ENCODE peak calls at places on chromosomes 3 and 15, in nine cellular contexts. O, E, R, I, X, Y, N, H and D are unnamed samples.

GRCh38 chr3:145952541-145952940 is 208.4 kb downstream of the PLOD2 start:
- DNase-seq in O (no peak), E (no peak), R (peak; percentile 99), I (peak; percentile 99), X (no peak), Y (peak; percentile 86), N (no peak), H (no peak), D (no peak)

GRCh38 chr3:61057491-61057890 is 193.8 kb downstream of the FHIT start:
- DNase-seq in O (no peak), E (no peak), R (no peak), I (no peak), X (no peak), Y (no peak), N (no peak), H (no peak), D (no peak)

GRCh38 chr15:92662797-92663196 is 7.2 kb upstream of the FAM174B start:
- DNase-seq in O (no peak), E (no peak), R (no peak), I (no peak), X (no peak), Y (no peak), N (no peak), H (no peak), D (no peak)

GRCh38 chr3:65178703-65179102 is 490.9 kb upstream of the ADAMTS9 start:
- DNase-seq in O (no peak), E (no peak), R (peak; percentile 30), I (peak; percentile 44), X (no peak), Y (peak; percentile 36), N (no peak), H (no peak), D (no peak)

GRCh38 chr3:31562525-31562924 is 29.8 kb downstream of the STT3B start:
- DNase-seq in O (no peak), E (peak; percentile 50), R (no peak), I (no peak), X (no peak), Y (no peak), N (no peak), H (peak; percentile 12), D (no peak)

GRCh38 chr3:160084998-160085397 is 96.4 kb downstream of the IL12A start:
- DNase-seq in O (no peak), E (no peak), R (no peak), I (no peak), X (no peak), Y (no peak), N (peak; percentile 5), H (no peak), D (no peak)

GRCh38 chr3:188326968-188327367 is 173.0 kb downstream of the LPP start:
- DNase-seq in O (no peak), E (no peak), R (peak; percentile 74), I (peak; percentile 76), X (no peak), Y (peak; percentile 79), N (no peak), H (no peak), D (no peak)

GRCh38 chr3:183823963-183824362 is 1.4 kb downstream of the MAP6D1 start:
- DNase-seq in O (no peak), E (no peak), R (no peak), I (no peak), X (no peak), Y (no peak), N (no peak), H (no peak), D (no peak)

GRCh38 chr15:33584797-33585196 is 274.0 kb downstream of the RYR3 start:
- DNase-seq in O (no peak), E (no peak), R (peak; percentile 82), I (peak; percentile 86), X (no peak), Y (peak; percentile 59), N (peak; percentile 23), H (no peak), D (no peak)

GRCh38 chr15:65032823-65033537 is 3.5 kb upstream of the MTFMT start:
- DNase-seq in O (no peak), E (peak; percentile 92), R (peak; percentile 39), I (peak; percentile 61), X (peak; percentile 46), Y (peak; percentile 66), N (peak; percentile 70), H (peak; percentile 42), D (peak; percentile 55)

GRCh38 chr15:52394020-52394608 is 98.5 kb upstream of the MYO5C start:
- DNase-seq in O (no peak), E (no peak), R (no peak), I (peak; percentile 6), X (no peak), Y (peak; percentile 14), N (no peak), H (no peak), D (no peak)

GRCh38 chr3:185648396-185648795 is 62.3 kb downstream of the SENP2 start:
- DNase-seq in O (no peak), E (no peak), R (no peak), I (no peak), X (no peak), Y (no peak), N (no peak), H (no peak), D (no peak)

GRCh38 chr3:168472811-168473210 is 377.1 kb upstream of the GOLIM4 start:
- DNase-seq in O (no peak), E (no peak), R (no peak), I (no peak), X (no peak), Y (no peak), N (no peak), H (no peak), D (no peak)

GRCh38 chr3:168475730-168476129 is 380.0 kb upstream of the GOLIM4 start:
- DNase-seq in O (no peak), E (no peak), R (no peak), I (peak; percentile 2), X (no peak), Y (no peak), N (no peak), H (no peak), D (no peak)

DNA sequence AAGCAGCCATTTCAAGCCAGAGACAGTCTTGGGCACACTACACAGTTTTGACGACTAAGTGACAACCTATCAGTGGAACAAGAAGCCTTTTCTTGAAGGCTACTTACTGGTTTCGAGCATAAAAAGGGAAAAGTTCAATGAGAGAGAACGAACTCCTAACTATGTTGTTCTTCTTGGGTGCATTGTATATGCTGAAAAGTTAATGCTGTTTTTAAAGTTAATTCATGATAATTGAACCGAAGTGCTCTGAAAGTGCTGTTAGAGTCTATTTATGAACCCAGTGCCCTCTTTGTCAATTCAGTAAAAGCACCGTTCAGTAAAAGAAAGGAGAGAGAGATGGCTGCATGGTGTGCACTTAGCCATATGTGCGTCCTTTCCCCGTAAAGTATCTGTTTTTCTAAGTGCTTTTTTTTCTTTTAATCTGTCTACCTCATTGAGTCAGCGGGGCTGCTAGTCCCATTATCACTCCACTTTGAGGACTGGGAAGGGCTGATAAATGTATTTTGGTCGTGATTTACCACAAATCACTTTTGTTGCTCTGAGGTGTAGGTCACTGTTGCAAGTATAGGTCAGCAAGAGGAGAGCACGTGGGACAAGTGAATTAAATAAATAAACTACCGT is 380.7 kb upstream of the GOLIM4 start:
- DNase-seq in O (no peak), E (no peak), R (no peak), I (no peak), X (no peak), Y (no peak), N (no peak), H (no peak), D (no peak)
- H3K4me3 ChIP-seq in O (no peak overlapping the region), E (no peak overlapping the region), R (no peak overlapping the region), I (no peak overlapping the region), X (no peak overlapping the region), Y (no peak overlapping the region), N (no peak overlapping the region), H (peak overlapping the region; percentile 26), D (no peak overlapping the region)

GRCh38 chr15:30923429-30923828 is 19.7 kb downstream of the FAN1 start:
- DNase-seq in O (no peak), E (peak; percentile 30), R (no peak), I (no peak), X (peak; percentile 21), Y (no peak), N (no peak), H (peak; percentile 47), D (peak; percentile 76)
- H3K27ac ChIP-seq in O (no peak overlapping the region), E (peak overlapping the region; percentile 93), R (peak overlapping the region; percentile 79), I (no peak overlapping the region), X (peak overlapping the region; percentile 72), Y (no peak overlapping the region), N (no peak overlapping the region), H (peak overlapping the region; percentile 79), D (peak overlapping the region; percentile 94)

GRCh38 chr3:156174229-156174847 is 54.0 kb downstream of the KCNAB1 start:
- DNase-seq in O (no peak), E (peak; percentile 56), R (peak; percentile 63), I (peak; percentile 74), X (no peak), Y (peak; percentile 67), N (no peak), H (no peak), D (no peak)

GRCh38 chr3:156175570-156175969 is 55.2 kb downstream of the KCNAB1 start:
- DNase-seq in O (no peak), E (no peak), R (peak; percentile 88), I (peak; percentile 89), X (no peak), Y (no peak), N (no peak), H (no peak), D (no peak)

GRCh38 chr3:156176048-156176447 is 55.7 kb downstream of the KCNAB1 start:
- DNase-seq in O (no peak), E (no peak), R (no peak), I (no peak), X (no peak), Y (no peak), N (no peak), H (no peak), D (no peak)

GRCh38 chr3:156172536-156172935 is 52.2 kb downstream of the KCNAB1 start:
- DNase-seq in O (no peak), E (no peak), R (no peak), I (no peak), X (no peak), Y (no peak), N (no peak), H (no peak), D (no peak)

GRCh38 chr3:156171517-156172267 is 51.3 kb downstream of the KCNAB1 start:
- DNase-seq in O (no peak), E (no peak), R (no peak), I (no peak), X (no peak), Y (no peak), N (no peak), H (no peak), D (no peak)
- TF ChIP-seq CTCF in O (no peak), E (no peak), R (no peak), I (no peak), X (no peak), Y (no peak), N (no peak), H (no peak), D (no peak)

DNA sequence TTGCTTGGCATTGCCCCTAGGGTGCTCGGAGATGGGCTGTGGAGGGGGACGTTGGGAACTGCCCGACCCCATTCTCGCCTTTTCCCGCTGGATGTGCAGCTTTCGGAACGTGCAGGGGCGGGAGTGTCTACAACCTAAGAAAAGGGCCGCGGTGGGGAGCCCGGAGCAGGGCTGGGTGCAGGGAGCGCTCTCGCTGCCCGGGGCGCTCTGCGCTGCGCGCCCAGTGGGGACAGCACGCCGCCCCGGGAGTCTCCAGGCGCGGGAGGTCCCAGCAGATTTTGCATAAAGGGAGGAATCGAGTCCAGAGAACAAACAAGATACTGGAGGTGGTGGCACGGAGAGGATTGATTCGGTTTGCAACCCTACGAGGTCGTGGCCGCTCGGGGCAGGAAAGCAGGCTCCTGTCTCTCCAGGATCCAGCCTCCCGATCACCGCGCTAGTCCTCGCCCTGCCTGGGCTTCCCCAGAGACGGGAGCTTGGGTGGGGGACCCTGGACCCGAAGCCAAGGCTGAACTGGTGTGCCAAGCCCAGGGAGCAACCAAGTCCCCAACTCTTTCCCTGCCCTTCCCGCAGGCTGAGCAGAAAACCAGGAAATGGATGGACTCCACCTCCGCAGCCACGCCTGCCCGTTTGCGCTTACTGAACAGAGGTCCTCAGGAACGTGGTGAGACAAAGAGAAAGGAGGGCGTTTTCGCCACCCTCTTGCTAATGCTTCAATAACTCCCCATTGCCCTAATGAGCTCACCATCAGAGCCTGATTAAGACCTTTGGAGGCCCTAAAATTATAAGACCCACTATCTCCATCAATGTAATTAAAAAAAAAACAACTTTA is 59.7 kb downstream of the NOX5 start:
- DNase-seq in O (no peak), E (peak; percentile 79), R (peak; percentile 66), I (peak; percentile 75), X (peak; percentile 29), Y (peak; percentile 78), N (peak; percentile 76), H (peak; percentile 70), D (no peak)
- H3K4me3 ChIP-seq in O (no peak overlapping the region), E (peak overlapping the region; percentile 69), R (peak overlapping the region; percentile 76), I (peak overlapping the region; percentile 76), X (peak overlapping the region; percentile 66), Y (peak overlapping the region; percentile 68), N (peak overlapping the region; percentile 79), H (peak overlapping the region; percentile 71), D (peak overlapping the region; percentile 55)